ENCODE peak calls at places on chromosomes 6 and 20, in ten cellular contexts. K, X, Z, U, P, O, D, M, Q and R are unnamed samples.

GRCh38 chr6:88586371-88587157 is 376.9 kb downstream of the RNGTT start:
- DNase-seq in K (no peak), X (no peak), Z (peak; percentile 39), U (no peak), P (no peak), O (no peak), D (no peak), M (no peak), Q (no peak), R (peak; percentile 6)

GRCh38 chr6:33066917-33067521 is 6.4 kb downstream of the HLA-DPA1 start:
- DNase-seq in K (no peak), X (no peak), Z (no peak), U (no peak), P (no peak), O (no peak), D (no peak), M (no peak), Q (no peak), R (no peak)

GRCh38 chr6:97394160-97394748 is 111.2 kb upstream of the MMS22L start:
- DNase-seq in K (peak; percentile 52), X (peak; percentile 15), Z (peak; percentile 72), U (peak; percentile 7), P (peak; percentile 12), O (peak; percentile 62), D (no peak), M (peak; percentile 72), Q (peak; percentile 19), R (peak; percentile 41)

GRCh38 chr6:17276766-17277165 is 4.4 kb upstream of the RBM24 start:
- DNase-seq in K (no peak), X (no peak), Z (peak; percentile 28), U (no peak), P (no peak), O (peak; percentile 10), D (no peak), M (no peak), Q (no peak), R (peak; percentile 22)

GRCh38 chr6:30685157-30685976 is 1.1 kb downstream of the PPP1R18 start:
- DNase-seq in K (no peak), X (no peak), Z (peak; percentile 33), U (no peak), P (no peak), O (peak; percentile 18), D (no peak), M (peak; percentile 55), Q (no peak), R (peak; percentile 46)

GRCh38 chr6:33926451-33926850 is 122.6 kb upstream of the MLN start:
- DNase-seq in K (no peak), X (no peak), Z (no peak), U (no peak), P (peak; percentile 33), O (no peak), D (no peak), M (no peak), Q (no peak), R (peak; percentile 49)

GRCh38 chr6:7215140-7215539 is 97.9 kb downstream of the SSR1 start:
- DNase-seq in K (peak; percentile 29), X (peak; percentile 35), Z (no peak), U (no peak), P (peak; percentile 24), O (peak; percentile 27), D (no peak), M (no peak), Q (no peak), R (peak; percentile 64)

GRCh38 chr6:131995924-131996323 is 44.8 kb upstream of the CCN2 start:
- DNase-seq in K (peak; percentile 93), X (peak; percentile 86), Z (peak; percentile 57), U (no peak), P (peak; percentile 71), O (peak; percentile 82), D (no peak), M (no peak), Q (no peak), R (peak; percentile 83)

GRCh38 chr20:23160536-23161243 is 74.6 kb upstream of the CD93 start:
- DNase-seq in K (no peak), X (no peak), Z (no peak), U (no peak), P (no peak), O (no peak), D (peak; percentile 80), M (no peak), Q (no peak), R (peak; percentile 51)

GRCh38 chr6:155384343-155384742 is 70.1 kb upstream of the TFB1M start:
- DNase-seq in K (no peak), X (no peak), Z (no peak), U (no peak), P (no peak), O (no peak), D (no peak), M (no peak), Q (no peak), R (no peak)

GRCh38 chr6:144993870-144994269 is 708.7 kb downstream of the UTRN start:
- DNase-seq in K (peak; percentile 20), X (no peak), Z (no peak), U (no peak), P (peak; percentile 15), O (peak; percentile 54), D (no peak), M (no peak), Q (no peak), R (peak; percentile 15)

GRCh38 chr6:33967966-33968724 is 164.3 kb upstream of the MLN start:
- DNase-seq in K (no peak), X (no peak), Z (no peak), U (no peak), P (peak; percentile 33), O (no peak), D (peak; percentile 64), M (no peak), Q (no peak), R (peak; percentile 8)

GRCh38 chr20:25084616-25085187 is 2.8 kb upstream of the VSX1 start:
- DNase-seq in K (no peak), X (no peak), Z (no peak), U (no peak), P (no peak), O (no peak), D (no peak), M (no peak), Q (no peak), R (no peak)

GRCh38 chr6:31945507-31946369 is at the start of gene CFB:
- DNase-seq in K (peak; percentile 81), X (peak; percentile 79), Z (peak; percentile 72), U (no peak), P (peak; percentile 66), O (peak; percentile 70), D (peak; percentile 95), M (no peak), Q (no peak), R (peak; percentile 85)

GRCh38 chr6:25036461-25036860 is 100.7 kb upstream of the RIPOR2 start:
- DNase-seq in K (no peak), X (no peak), Z (no peak), U (no peak), P (no peak), O (no peak), D (no peak), M (no peak), Q (no peak), R (no peak)

GRCh38 chr20:2349801-2350200 is 30.9 kb upstream of the TGM6 start:
- DNase-seq in K (no peak), X (no peak), Z (no peak), U (no peak), P (no peak), O (no peak), D (peak; percentile 53), M (no peak), Q (no peak), R (peak; percentile 91)

GRCh38 chr6:56652231-56652630 is 9.5 kb upstream of the DST start:
- DNase-seq in K (no peak), X (no peak), Z (peak; percentile 70), U (no peak), P (no peak), O (peak; percentile 47), D (no peak), M (no peak), Q (no peak), R (no peak)

GRCh38 chr6:137926207-137926731 is 59.2 kb downstream of the TNFAIP3 start:
- DNase-seq in K (peak; percentile 17), X (peak; percentile 63), Z (peak; percentile 87), U (no peak), P (peak; percentile 51), O (peak; percentile 80), D (no peak), M (no peak), Q (no peak), R (peak; percentile 79)

GRCh38 chr6:14281831-14282230 is 164.3 kb downstream of the CD83 start:
- DNase-seq in K (no peak), X (no peak), Z (no peak), U (no peak), P (no peak), O (no peak), D (no peak), M (no peak), Q (no peak), R (no peak)

GRCh38 chr6:5652738-5653137 is 354.0 kb downstream of the NRN1 start:
- DNase-seq in K (no peak), X (no peak), Z (no peak), U (no peak), P (no peak), O (no peak), D (no peak), M (no peak), Q (no peak), R (no peak)

GRCh38 chr20:20255104-20255503 is 112.8 kb upstream of the INSM1 start:
- DNase-seq in K (no peak), X (no peak), Z (no peak), U (no peak), P (no peak), O (no peak), D (no peak), M (peak; percentile 66), Q (no peak), R (no peak)

GRCh38 chr20:25046181-25046641 is 11.7 kb downstream of the ACSS1 start:
- DNase-seq in K (no peak), X (no peak), Z (no peak), U (no peak), P (no peak), O (no peak), D (peak; percentile 79), M (no peak), Q (no peak), R (no peak)

GRCh38 chr20:3106658-3107463 is 22.3 kb upstream of the AVP start:
- DNase-seq in K (no peak), X (no peak), Z (peak; percentile 59), U (no peak), P (no peak), O (no peak), D (no peak), M (peak; percentile 34), Q (no peak), R (no peak)

GRCh38 chr6:26389349-26389799 is 6.5 kb downstream of the BTN2A2 start:
- DNase-seq in K (no peak), X (no peak), Z (no peak), U (no peak), P (no peak), O (no peak), D (no peak), M (peak; percentile 67), Q (no peak), R (no peak)

GRCh38 chr6:14165091-14165490 is 47.5 kb downstream of the CD83 start:
- DNase-seq in K (peak; percentile 56), X (no peak), Z (peak; percentile 92), U (no peak), P (no peak), O (peak; percentile 84), D (no peak), M (no peak), Q (no peak), R (peak; percentile 89)

GRCh38 chr6:75993236-75994162 is 79.0 kb downstream of the IMPG1 start:
- DNase-seq in K (no peak), X (no peak), Z (no peak), U (no peak), P (no peak), O (no peak), D (no peak), M (no peak), Q (no peak), R (no peak)

GRCh38 chr20:43541214-43541613 is 17.6 kb upstream of the SGK2 start:
- DNase-seq in K (no peak), X (no peak), Z (no peak), U (no peak), P (no peak), O (no peak), D (no peak), M (no peak), Q (no peak), R (peak; percentile 40)

GRCh38 chr20:58511861-58512260 is 3.3 kb downstream of the APCDD1L start:
- DNase-seq in K (no peak), X (no peak), Z (no peak), U (no peak), P (no peak), O (no peak), D (peak; percentile 52), M (no peak), Q (no peak), R (peak; percentile 91)